ENCODE peak calls at places on chromosome 3, in four cellular contexts. U is GM23338, D is NCI-H1092 treated with DMSO at 0.1 percent for 48 hours, M is B cell. I is an unnamed sample.

GRCh38 chr3:54891540-54891897 is 36.3 kb downstream of the LRTM1 start:
- DNase-seq in U (no peak), D (no peak), M (no peak), I (no peak)

GRCh38 chr3:184506579-184506978 is 55.0 kb upstream of the EPHB3 start:
- DNase-seq in U (no peak), D (no peak), M (no peak), I (no peak)

GRCh38 chr3:88410259-88410658 is 260.5 kb downstream of the C3orf38 start:
- DNase-seq in U (no peak), D (no peak), M (no peak), I (no peak)

GRCh38 chr3:59774613-59775012 is 724.8 kb upstream of the CFAP20DC start:
- DNase-seq in U (no peak), D (no peak), M (no peak), I (no peak)

GRCh38 chr3:194623449-194624290 is 9.5 kb downstream of the TMEM44 start:
- DNase-seq in U (peak), D (no peak), M (no peak), I (no peak)

GRCh38 chr3:183275418-183275817 is 22.4 kb downstream of the B3GNT5 start:
- DNase-seq in U (no peak), D (no peak), M (no peak), I (peak)

GRCh38 chr3:79297242-79297641 is 470.6 kb downstream of the ROBO1 start:
- DNase-seq in U (peak), D (peak), M (no peak), I (peak)

GRCh38 chr3:156382458-156383346 is 172.2 kb downstream of the SSR3 start:
- DNase-seq in U (peak), D (peak), M (no peak), I (no peak)

GRCh38 chr3:25372167-25372566 is 55.9 kb upstream of the RARB start:
- DNase-seq in U (no peak), D (no peak), M (no peak), I (no peak)

GRCh38 chr3:187770224-187770623 is 25.0 kb upstream of the BCL6 start:
- DNase-seq in U (no peak), D (no peak), M (no peak), I (peak)

GRCh38 chr3:9861201-9861600 is 17.4 kb upstream of the RPUSD3 start:
- DNase-seq in U (peak), D (no peak), M (no peak), I (no peak)

GRCh38 chr3:59424268-59425010 is 374.6 kb upstream of the CFAP20DC start:
- DNase-seq in U (no peak), D (no peak), M (no peak), I (no peak)

GRCh38 chr3:128735287-128735686 is 9.3 kb downstream of the RAB7A start:
- DNase-seq in U (no peak), D (no peak), M (no peak), I (no peak)

GRCh38 chr3:27279153-27279552 is 90.0 kb downstream of the NEK10 start:
- DNase-seq in U (peak), D (no peak), M (no peak), I (no peak)

GRCh38 chr3:63766261-63766660 is 52.8 kb upstream of the C3orf49 start:
- DNase-seq in U (no peak), D (no peak), M (no peak), I (no peak)

GRCh38 chr3:185935465-185936263 is 2.1 kb downstream of the TRA2B start:
- DNase-seq in U (no peak), D (no peak), M (no peak), I (no peak)

GRCh38 chr3:194504146-194504545 is 17.3 kb upstream of the ATP13A3 start:
- DNase-seq in U (no peak), D (no peak), M (no peak), I (no peak)

GRCh38 chr3:146166450-146167222 is 5.7 kb upstream of the PLOD2 start:
- DNase-seq in U (no peak), D (no peak), M (no peak), I (no peak)

GRCh38 chr3:152508705-152509104 is 240.0 kb downstream of the MBNL1 start:
- DNase-seq in U (peak), D (no peak), M (no peak), I (no peak)

GRCh38 chr3:120678331-120678845 is 3.7 kb downstream of the HGD start:
- DNase-seq in U (peak), D (no peak), M (no peak), I (no peak)

GRCh38 chr3:25910997-25911396 is 121.1 kb downstream of the OXSM start:
- DNase-seq in U (peak), D (no peak), M (no peak), I (no peak)

GRCh38 chr3:159806412-159806811 is 182.2 kb upstream of the IL12A start:
- DNase-seq in U (no peak), D (no peak), M (no peak), I (peak)

GRCh38 chr3:32082727-32083126 is 23.7 kb upstream of the GPD1L start:
- DNase-seq in U (no peak), D (no peak), M (no peak), I (no peak)

GRCh38 chr3:15520804-15521572 is 518 bp downstream of the COLQ start:
- DNase-seq in U (no peak), D (no peak), M (no peak), I (no peak)

GRCh38 chr3:22315925-22316324 is 564.9 kb upstream of the ZNF385D start:
- DNase-seq in U (no peak), D (no peak), M (no peak), I (no peak)